ENCODE peak calls at places on chromosomes 4 and X, in five cellular contexts. R is aorta; Y is transverse colon; P is CD8-positive, alpha-beta memory T cell; M is ovary. I is an unnamed sample. For H3K36me3 and H3K27me3, the result is how much of the 10 kb centered on the place peaks cover.

GRCh38 chrX:96394566-96394965 is 290.1 kb upstream of the DIAPH2 start:
- DNase-seq in R (no peak), Y (no peak), P (no peak), M (no peak), I (no peak)

GRCh38 chrX:94751611-94752010 is 1077.6 kb downstream of the FAM133A start:
- DNase-seq in R (no peak), Y (no peak), P (no peak), M (no peak), I (no peak)

GRCh38 chrX:16992902-16993301 is 46.4 kb downstream of the REPS2 start:
- DNase-seq in R (no peak), Y (peak), P (no peak), M (no peak), I (no peak)

GRCh38 chr4:56042225-56042624 is 93.5 kb downstream of the CEP135 start:
- DNase-seq in R (no peak), Y (no peak), P (no peak), M (no peak), I (no peak)

GRCh38 chr4:16722386-16722785 is 176.1 kb downstream of the LDB2 start:
- DNase-seq in R (no peak), Y (no peak), P (no peak), M (no peak), I (no peak)

GRCh38 chrX:65407157-65407626 is 127.4 kb downstream of the LAS1L start:
- DNase-seq in R (no peak), Y (no peak), P (no peak), M (no peak), I (no peak)

GRCh38 chrX:123833387-123833786 is 26.5 kb upstream of the XIAP start:
- DNase-seq in R (no peak), Y (peak), P (peak), M (peak), I (peak)

GRCh38 chrX:12966151-12966550 is 8.8 kb upstream of the TMSB4X start:
- DNase-seq in R (no peak), Y (no peak), P (no peak), M (no peak), I (no peak)

GRCh38 chrX:105050921-105051320 is 169.6 kb downstream of the TEX13A start:
- DNase-seq in R (no peak), Y (no peak), P (no peak), M (no peak), I (no peak)

GRCh38 chr4:60863442-60863841 is 336.7 kb upstream of the ADGRL3 start:
- DNase-seq in R (no peak), Y (no peak), P (no peak), M (no peak), I (no peak)

GRCh38 chr4:183362916-183363542 is 40.8 kb upstream of the CLDN24 start:
- DNase-seq in R (no peak), Y (no peak), P (no peak), M (no peak), I (no peak)

GRCh38 chr4:3686746-3687145 is 79.4 kb upstream of the ADRA2C start:
- DNase-seq in R (no peak), Y (no peak), P (no peak), M (no peak), I (no peak)

GRCh38 chr4:16717266-16717970 is 181.0 kb downstream of the LDB2 start:
- DNase-seq in R (no peak), Y (no peak), P (no peak), M (no peak), I (no peak)

GRCh38 chr4:23887989-23888388 is 1.9 kb downstream of the PPARGC1A start:
- DNase-seq in R (no peak), Y (no peak), P (no peak), M (no peak), I (peak)

GRCh38 chr4:118834960-118835895 is 698 bp downstream of the SEC24D start:
- DNase-seq in R (peak), Y (peak), P (peak), M (peak), I (peak)

DNA sequence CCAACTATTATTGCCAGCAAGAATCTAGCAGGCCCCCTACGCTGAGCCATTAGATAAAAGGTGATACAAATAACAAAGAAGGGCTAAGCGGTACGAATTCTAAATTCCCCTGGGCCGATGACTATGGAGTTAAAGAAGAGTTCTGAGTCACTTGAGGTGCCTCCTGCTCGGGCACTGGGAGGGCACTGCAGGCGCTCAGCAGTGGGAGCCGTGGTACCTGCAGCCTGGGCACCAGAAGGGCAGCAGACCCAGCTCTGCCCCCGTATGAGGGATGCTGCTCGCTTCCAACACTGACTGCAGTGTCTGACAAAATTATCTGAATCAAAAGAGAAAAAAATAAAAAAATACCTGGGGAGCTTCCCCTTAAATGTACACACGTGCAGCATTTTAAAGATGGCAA is 44.1 kb upstream of the MTNR1A start:
- DNase-seq in R (no peak), Y (no peak), P (no peak), M (no peak), I (no peak)
- H3K36me3 ChIP-seq in R (under half), Y (under half), P (under half), M (under half), I (under half)

GRCh38 chrX:70062076-70062475 is at the start of gene OTUD6A:
- DNase-seq in R (no peak), Y (no peak), P (no peak), M (no peak), I (no peak)

GRCh38 chrX:70062961-70063550 is 799 bp downstream of the OTUD6A start:
- DNase-seq in R (no peak), Y (no peak), P (no peak), M (no peak), I (no peak)

DNA sequence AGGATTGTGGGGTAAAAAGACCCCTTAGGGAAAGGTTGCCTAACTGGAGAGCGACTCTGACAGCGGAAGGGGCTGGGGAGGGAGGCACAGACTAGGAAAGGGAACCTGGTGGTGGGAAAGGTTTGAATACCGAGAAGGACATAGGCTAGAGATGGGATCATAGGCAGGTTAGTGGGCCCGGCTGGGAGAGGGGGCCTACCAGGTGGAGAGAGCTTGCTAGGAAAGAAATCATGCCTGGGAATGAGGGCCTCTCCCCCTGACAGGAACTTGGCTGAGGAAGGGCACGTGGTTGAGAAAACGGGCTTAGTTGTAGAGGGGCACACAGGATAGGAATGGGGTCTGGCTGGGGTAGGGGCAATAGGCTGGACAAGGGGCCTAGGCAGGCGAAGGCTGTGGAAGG is 4.4 kb downstream of the OTUD6A start:
- DNase-seq in R (no peak), Y (no peak), P (no peak), M (no peak), I (no peak)
- H3K27me3 ChIP-seq in R (under half), Y (under half), P (under half), M (under half), I (under half)

DNA sequence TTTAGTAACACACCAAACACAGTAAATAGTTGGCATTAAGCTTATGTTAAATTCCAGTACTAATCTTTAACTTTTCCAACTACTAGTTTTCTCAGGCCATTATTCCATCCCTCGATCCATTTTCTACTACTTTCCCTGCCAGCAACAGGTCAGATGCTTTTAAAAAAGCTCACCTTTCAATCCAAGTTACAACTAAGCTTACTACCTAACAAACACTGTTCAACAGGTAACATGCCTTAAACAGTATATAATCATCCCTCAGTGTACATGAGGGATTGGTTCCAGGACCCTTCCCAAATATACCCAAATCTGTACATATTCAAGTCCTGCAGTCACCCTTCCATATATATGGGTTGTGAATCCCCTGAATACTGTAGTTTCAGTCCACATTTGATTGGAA is 5.5 kb downstream of the CCNA2 start:
- DNase-seq in R (no peak), Y (no peak), P (no peak), M (no peak), I (no peak)
- H3K36me3 ChIP-seq in R (under half), Y (under half), P (under half), M (under half), I (under half)

GRCh38 chr4:1171306-1172227 is 816 bp downstream of the SPON2 start:
- DNase-seq in R (no peak), Y (peak), P (peak), M (peak), I (no peak)
- H3K27me3 ChIP-seq in R (under half), Y (half or more), P (under half), M (under half), I (under half)

I was measured in adrenal gland.